ENCODE peak calls at places on chromosome 19, in six cellular contexts. S is GM12892, D is H1, Q is K562, N is HepG2, P is GM12878. G is an unnamed sample.

GRCh38 chr19:39405930-39406655 is 554 bp upstream of the ZFP36 start:
- DNase-seq in Q (no peak), P (no peak), S (no peak), D (no peak), N (no peak), G (no peak)

GRCh38 chr19:2184422-2185012 is 20.8 kb downstream of the DOT1L start:
- DNase-seq in S (no peak), D (no peak), Q (no peak), N (no peak), P (no peak), G (no peak)

GRCh38 chr19:1590641-1591397 is 1.8 kb downstream of the MBD3 start:
- DNase-seq in P (no peak), S (no peak), D (no peak), Q (no peak), N (peak), G (no peak)

GRCh38 chr19:29934781-29935180 is 7.3 kb upstream of the URI1 start:
- DNase-seq in P (no peak), N (no peak), S (no peak), D (no peak), Q (no peak), G (no peak)

GRCh38 chr19:10568444-10568825 is 344 bp downstream of the CDKN2D start:
- DNase-seq in P (no peak), N (no peak), S (no peak), Q (no peak), D (no peak), G (no peak)

GRCh38 chr19:41997851-41998229 is 3.8 kb upstream of the ATP1A3 start:
- DNase-seq in P (no peak), Q (no peak), N (no peak), S (no peak), D (no peak), G (no peak)

GRCh38 chr19:43534811-43535761 is 2.1 kb downstream of the ZNF575 start:
- DNase-seq in P (no peak), N (peak), D (peak), S (no peak), Q (peak), G (no peak)

GRCh38 chr19:16821081-16821480 is 8.1 kb upstream of the SIN3B start:
- DNase-seq in N (no peak), Q (no peak), S (no peak), D (no peak), P (no peak), G (no peak)

GRCh38 chr19:42596391-42597071 is 1.8 kb upstream of the CEACAM8 start:
- DNase-seq in Q (peak), N (no peak), S (peak), D (no peak), P (no peak), G (no peak)

GRCh38 chr19:1189419-1189818 is 15.4 kb upstream of the SBNO2 start:
- DNase-seq in P (no peak), Q (peak), D (no peak), N (no peak), S (no peak), G (no peak)

GRCh38 chr19:28185646-28186045 is 1027.3 kb downstream of the UQCRFS1 start:
- DNase-seq in P (no peak), S (no peak), D (no peak), Q (no peak), N (no peak), G (no peak)

GRCh38 chr19:12802267-12803106 is 618 bp downstream of the THSD8 start:
- DNase-seq in P (no peak), N (no peak), S (no peak), D (no peak), Q (peak), G (no peak)

GRCh38 chr19:35777411-35777841 is 2.1 kb downstream of the ARHGAP33 start:
- DNase-seq in P (no peak), D (no peak), N (peak), Q (no peak), S (no peak), G (no peak)

GRCh38 chr19:6590458-6591319 is at the start of gene CD70:
- DNase-seq in S (peak), P (peak), N (no peak), Q (peak), D (no peak), G (peak)

GRCh38 chr19:708154-709141 is at the start of gene PALM:
- DNase-seq in P (no peak), Q (peak), D (no peak), S (no peak), N (peak), G (no peak)

DNA sequence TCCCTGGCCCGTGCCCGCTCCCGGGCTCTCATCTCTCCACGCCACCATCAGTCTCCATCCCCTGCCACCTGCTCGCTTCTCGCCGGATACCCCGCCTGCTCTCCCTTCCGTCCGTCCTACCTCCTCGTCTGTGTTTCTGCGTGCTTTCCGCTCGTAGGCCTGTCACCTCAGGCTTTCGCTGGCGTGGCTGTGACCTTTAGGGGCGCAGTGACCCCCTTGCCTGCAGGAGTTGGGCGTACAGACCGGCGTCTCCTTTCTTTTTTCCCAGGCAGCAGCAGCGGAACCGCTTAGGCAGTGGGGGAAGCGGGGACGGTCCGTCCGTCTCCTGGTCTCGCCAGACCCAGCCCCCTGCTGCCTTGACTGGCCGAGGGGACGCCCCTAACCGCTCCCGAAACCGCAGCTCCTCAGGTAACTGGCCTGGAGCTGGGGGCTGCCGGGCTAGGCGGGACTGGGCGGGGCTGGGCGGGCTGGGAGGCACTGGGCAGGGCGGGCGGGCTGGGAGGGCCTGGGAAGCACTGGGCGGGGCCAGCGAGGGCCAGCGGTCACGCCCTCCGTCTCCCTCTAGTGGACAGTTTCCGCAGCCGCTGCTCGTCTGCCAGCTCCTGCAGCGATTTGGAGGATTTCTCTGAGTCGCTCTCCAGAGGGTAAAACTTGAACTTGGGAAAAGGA is 6.3 kb downstream of the PGLYRP1 start:
- DNase-seq in P (peak), D (no peak), S (peak), N (peak), Q (peak), G (peak)
- TF ChIP-seq POLR2AphosphoS5 in P (no peak), D (no peak), S (no peak), N (no peak), Q (no peak), G (no peak)

DNA sequence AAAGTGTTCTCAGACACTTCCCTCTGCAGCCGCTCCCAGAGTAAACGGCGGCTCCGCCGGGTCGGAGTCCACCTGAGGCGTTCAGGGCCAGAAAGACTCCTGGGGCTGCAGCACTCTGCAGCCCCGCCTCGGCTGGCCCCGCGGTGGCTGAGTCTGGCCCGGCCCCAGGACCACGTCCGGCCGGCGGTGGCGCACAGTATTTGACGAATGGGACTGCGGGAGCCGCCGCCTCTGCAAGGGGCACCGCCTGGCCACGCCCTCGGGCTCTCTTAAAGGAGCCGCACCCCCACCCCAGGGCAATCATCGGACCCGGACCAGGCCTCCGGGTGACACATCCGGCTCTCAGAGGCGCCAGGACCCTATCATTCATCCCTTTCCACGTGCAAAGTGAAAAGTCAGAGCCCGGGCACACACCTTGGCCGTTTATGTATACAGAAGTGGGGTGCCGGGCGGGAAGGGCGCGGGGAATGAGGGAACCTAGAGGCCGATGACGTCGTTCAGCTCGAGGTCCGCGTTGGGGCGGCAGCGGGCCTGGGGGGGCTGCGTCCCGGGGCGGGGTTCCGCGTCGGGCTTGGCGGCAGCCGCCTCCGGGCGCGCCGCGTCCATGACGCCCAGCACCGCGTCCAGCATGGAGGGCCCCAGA is 1.2 kb upstream of the LENG9 start:
- DNase-seq in S (peak), N (peak), Q (peak), D (peak), P (no peak), G (peak)
- TF ChIP-seq POLR2A in S (peak), N (peak), Q (peak), D (no peak), P (peak), G (peak)

GRCh38 chr19:47614559-47614958 is 5.6 kb downstream of the BICRA start:
- DNase-seq in Q (no peak), D (no peak), S (no peak), P (no peak), N (no peak), G (no peak)
- TF ChIP-seq TAF1 in Q (no peak), D (no peak), S (no peak), P (no peak), N (no peak), G (no peak)

DNA sequence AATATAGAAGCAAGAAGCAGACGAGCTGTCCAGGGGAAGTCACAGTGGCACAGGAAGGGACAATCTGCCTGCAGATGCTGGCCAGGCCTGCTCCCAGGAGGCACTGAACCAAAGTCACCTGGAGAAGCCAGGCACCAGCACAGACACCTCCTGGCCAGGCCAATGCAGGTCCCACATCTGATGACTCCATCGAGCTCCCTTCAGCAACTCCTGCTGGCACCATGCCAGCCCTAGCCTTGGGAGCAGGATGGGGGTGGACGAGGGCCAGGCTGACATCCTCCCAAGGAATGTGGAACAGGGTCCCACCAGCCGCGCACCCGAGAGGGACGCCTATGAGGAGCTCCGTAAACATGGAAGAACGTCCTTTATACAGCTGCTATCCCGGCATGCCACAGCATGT is 22.4 kb upstream of the ISYNA1 start:
- DNase-seq in P (no peak), D (no peak), Q (no peak), N (no peak), S (no peak), G (no peak)
- TF ChIP-seq POLR2AphosphoS5 in P (no peak), D (no peak), Q (no peak), N (no peak), S (no peak), G (no peak)

GRCh38 chr19:18478545-18479311 is 40.8 kb upstream of the ISYNA1 start:
- DNase-seq in D (no peak), P (peak), Q (no peak), N (peak), S (peak), G (peak)
- TF ChIP-seq POLR2A in D (no peak), P (peak), Q (no peak), N (no peak), S (peak), G (no peak)

DNA sequence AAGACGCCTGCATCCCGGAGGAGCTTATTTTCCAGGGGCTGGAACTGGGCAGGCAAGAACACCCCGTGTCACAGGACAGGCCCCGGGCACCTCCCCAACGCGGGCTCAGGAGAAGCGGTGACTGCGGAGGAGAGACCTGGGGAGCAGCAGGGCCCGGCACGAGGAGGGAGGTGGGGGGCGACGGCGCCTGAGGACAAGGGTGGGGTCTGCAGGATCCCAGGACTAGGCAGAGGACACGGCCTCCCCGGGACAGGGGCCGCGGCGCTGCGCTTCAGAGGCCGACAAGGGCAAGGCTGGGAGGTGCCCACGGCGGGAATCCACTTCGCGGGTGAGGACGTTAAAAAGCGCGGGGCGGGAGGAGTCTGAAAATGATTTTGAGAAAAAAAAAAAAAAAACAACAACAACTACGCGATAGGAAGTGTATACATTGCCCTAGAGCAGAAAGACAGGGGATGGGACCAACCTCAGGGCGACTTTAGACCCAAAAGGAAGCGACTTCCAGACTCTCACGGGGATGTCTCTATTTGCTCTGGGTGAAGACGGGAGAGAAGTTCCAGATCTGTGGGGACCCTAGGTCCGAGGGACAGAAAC is 44.9 kb downstream of the ZNF611 start:
- DNase-seq in P (no peak), S (peak), N (no peak), Q (peak), D (no peak), G (no peak)
- TF ChIP-seq TAF1 in P (no peak), S (no peak), N (no peak), Q (no peak), D (no peak), G (no peak)

DNA sequence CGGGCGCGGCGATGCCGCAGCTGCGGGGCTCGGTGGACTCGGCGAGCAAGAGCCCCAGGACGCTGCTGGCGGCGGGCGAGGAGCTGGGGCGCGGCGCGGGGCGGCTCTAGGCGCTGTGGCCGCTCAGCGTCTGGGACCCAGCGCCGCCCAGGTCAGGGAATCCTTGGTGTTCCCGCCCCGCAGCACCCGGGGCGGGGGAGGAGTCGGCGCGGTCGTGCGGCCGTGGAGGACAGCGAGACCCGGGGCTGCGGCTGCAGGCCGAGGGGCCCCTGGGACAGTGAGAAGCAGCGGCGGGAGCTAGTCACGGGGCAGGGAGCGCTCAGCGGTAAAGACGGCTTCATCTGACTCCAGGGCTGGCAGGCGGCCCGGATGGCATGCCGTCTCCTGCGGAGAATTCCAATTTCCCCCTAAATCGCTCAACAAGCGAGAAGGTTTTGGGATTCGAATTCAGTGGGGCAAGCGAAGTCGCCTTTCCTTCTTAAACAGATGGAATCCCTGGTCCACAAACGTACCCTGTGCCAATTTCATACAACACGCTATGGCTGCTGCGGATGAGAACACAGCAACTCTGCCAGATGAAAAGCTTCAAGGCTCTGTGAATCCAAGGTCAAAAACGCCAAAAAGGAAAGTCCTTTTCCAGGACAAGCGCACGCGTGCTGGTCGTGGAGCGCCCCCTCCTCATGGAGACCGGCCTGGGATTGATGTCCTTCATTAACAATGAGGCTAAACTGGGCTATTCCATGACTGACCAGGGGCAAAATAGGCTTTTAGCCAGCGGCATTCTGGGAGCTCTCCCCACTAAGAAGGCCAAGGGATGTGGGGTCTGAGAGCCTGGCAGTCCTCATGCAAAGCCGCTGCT is 4.2 kb upstream of the ZSCAN4 start:
- DNase-seq in N (peak), Q (peak), P (no peak), S (no peak), D (no peak), G (peak)
- TF ChIP-seq POLR2AphosphoS5 in N (no peak), Q (no peak), P (no peak), S (no peak), D (peak), G (no peak)